ENCODE peak calls at places on chromosomes 7 and 10, in five cellular contexts. One of them, this sample, is unnamed.

GRCh38 chr10:436911-437665 is 252.4 kb downstream of the DIP2C start:
- DNase-seq in ureter: no peak
- DNase-seq in HS-5: no peak
- DNase-seq in cardiac muscle cell: no peak
- DNase-seq in GM06990: no peak
- DNase-seq in this sample: peak

GRCh38 chr10:72935358-72935757 is 19.2 kb downstream of the PLA2G12B start:
- DNase-seq in HS-5: peak
- DNase-seq in GM06990: no peak
- DNase-seq in cardiac muscle cell: no peak
- DNase-seq in ureter: no peak
- DNase-seq in this sample: no peak

GRCh38 chr7:26292768-26293560 is 1.3 kb downstream of the SNX10 start:
- DNase-seq in HS-5: no peak
- DNase-seq in ureter: no peak
- DNase-seq in cardiac muscle cell: no peak
- DNase-seq in GM06990: no peak
- DNase-seq in this sample: no peak

GRCh38 chr10:44930904-44931620 is 19.9 kb downstream of the TMEM72 start:
- DNase-seq in HS-5: no peak
- DNase-seq in cardiac muscle cell: no peak
- DNase-seq in GM06990: no peak
- DNase-seq in ureter: peak
- DNase-seq in this sample: no peak

GRCh38 chr7:137847418-137848050 is 760 bp upstream of the DGKI start:
- DNase-seq in cardiac muscle cell: peak
- DNase-seq in HS-5: no peak
- DNase-seq in GM06990: no peak
- DNase-seq in ureter: no peak
- DNase-seq in this sample: no peak

GRCh38 chr10:126690534-126690933 is 20.0 kb upstream of the C10orf90 start:
- DNase-seq in cardiac muscle cell: no peak
- DNase-seq in ureter: no peak
- DNase-seq in GM06990: no peak
- DNase-seq in HS-5: no peak
- DNase-seq in this sample: no peak

GRCh38 chr10:101616415-101617101 is 28.4 kb downstream of the DPCD start:
- DNase-seq in cardiac muscle cell: no peak
- DNase-seq in GM06990: no peak
- DNase-seq in ureter: no peak
- DNase-seq in HS-5: no peak
- DNase-seq in this sample: no peak

GRCh38 chr10:1110674-1111119 is 54.5 kb downstream of the WDR37 start:
- DNase-seq in ureter: no peak
- DNase-seq in HS-5: no peak
- DNase-seq in GM06990: no peak
- DNase-seq in cardiac muscle cell: no peak
- DNase-seq in this sample: no peak

This sample was measured in DMS153.